ENCODE peak calls at places on chromosomes 12 and 14, in nine cellular contexts. W is activated CD4-positive, alpha-beta T cell treated with anti-CD3 and anti-CD28 coated beads, Interleukin-2, amount 50 U/mL, for 1 hour; V is IMR-90; F is effector memory CD4-positive, alpha-beta T cell; C is HS-27A; Z is Right ventricle myocardium superior; D is NCI-H1694; A is ELR; B is astrocyte. O is an unnamed sample.

GRCh38 chr14:106694638-106695393 is 1168.4 kb downstream of the TMEM121 start:
- DNase-seq in F (peak; percentile 39), W (peak; percentile 63), D (no peak), A (no peak), Z (peak; percentile 42), V (no peak), C (no peak), B (no peak), O (no peak)

GRCh38 chr12:69601962-69602685 is 8.6 kb downstream of the LRRC10 start:
- DNase-seq in D (no peak), A (no peak), V (no peak), B (no peak), Z (no peak), W (no peak), F (no peak), C (no peak), O (no peak)

GRCh38 chr12:27549801-27550652 is 26.0 kb downstream of the PPFIBP1 start:
- DNase-seq in F (no peak), A (peak; percentile 98), D (no peak), C (peak; percentile 95), W (no peak), V (peak; percentile 97), B (peak; percentile 99), Z (peak; percentile 84), O (peak; percentile 71)

GRCh38 chr12:96425973-96426372 is 25.7 kb upstream of the CDK17 start:
- DNase-seq in F (no peak), V (peak; percentile 83), C (no peak), A (peak; percentile 65), W (no peak), B (peak; percentile 43), Z (no peak), D (no peak), O (no peak)

GRCh38 chr12:109987615-109988014 is 8.6 kb downstream of the GIT2 start:
- DNase-seq in C (no peak), B (no peak), Z (no peak), D (no peak), W (no peak), A (peak; percentile 31), V (peak; percentile 90), F (no peak), O (no peak)

GRCh38 chr12:16586350-16587109 is 19.4 kb downstream of the LMO3 start:
- DNase-seq in W (no peak), Z (peak; percentile 37), C (no peak), F (no peak), D (no peak), V (peak; percentile 64), A (no peak), B (peak; percentile 89), O (no peak)

GRCh38 chr14:70692210-70692609 is 50.5 kb downstream of the TTC9 start:
- DNase-seq in B (no peak), C (no peak), D (no peak), Z (peak; percentile 65), V (no peak), A (no peak), W (no peak), F (no peak), O (no peak)

GRCh38 chr12:15996254-15996653 is 85.1 kb downstream of the DERA start:
- DNase-seq in F (no peak), V (peak; percentile 41), W (no peak), Z (no peak), A (peak; percentile 13), D (peak; percentile 37), B (peak; percentile 55), C (no peak), O (no peak)

GRCh38 chr12:100842156-100842555 is 47.6 kb downstream of the ANO4 start:
- DNase-seq in D (no peak), V (no peak), W (no peak), A (no peak), F (no peak), B (peak; percentile 90), C (no peak), Z (no peak), O (no peak)

GRCh38 chr12:89525002-89525823 is 617 bp upstream of the GALNT4 start:
- DNase-seq in V (peak; percentile 21), Z (peak; percentile 68), C (no peak), B (peak; percentile 29), F (peak; percentile 35), A (peak; percentile 45), W (peak; percentile 37), D (no peak), O (no peak)

GRCh38 chr12:114355389-114356088 is 50.4 kb downstream of the TBX5 start:
- DNase-seq in W (no peak), Z (peak; percentile 63), V (no peak), C (no peak), D (no peak), F (no peak), B (no peak), A (peak; percentile 23), O (no peak)

GRCh38 chr14:91405241-91405721 is 12.3 kb downstream of the CCDC88C start:
- DNase-seq in A (no peak), D (no peak), W (peak; percentile 74), B (no peak), C (no peak), Z (no peak), F (peak; percentile 48), V (no peak), O (no peak)

GRCh38 chr12:106195638-106196037 is 52.2 kb downstream of the CKAP4 start:
- DNase-seq in F (no peak), Z (peak; percentile 77), A (no peak), C (no peak), W (no peak), B (peak; percentile 66), V (peak; percentile 10), D (no peak), O (no peak)

GRCh38 chr12:6341439-6342139 is at the start of gene TNFRSF1A:
- DNase-seq in W (peak; percentile 38), V (peak; percentile 85), B (peak; percentile 73), D (no peak), C (no peak), A (peak; percentile 87), F (no peak), Z (peak; percentile 83), O (peak; percentile 63)

GRCh38 chr14:56247495-56248087 is 129.4 kb downstream of the PELI2 start:
- DNase-seq in A (peak; percentile 39), B (peak; percentile 12), Z (no peak), W (no peak), C (no peak), D (no peak), F (no peak), V (peak; percentile 31), O (no peak)

GRCh38 chr12:104749555-104749954 is 208.5 kb downstream of the SLC41A2 start:
- DNase-seq in W (no peak), A (no peak), V (no peak), C (no peak), F (no peak), Z (no peak), B (no peak), D (no peak), O (no peak)

GRCh38 chr14:62308316-62308715 is 546.1 kb downstream of the SNAPC1 start:
- DNase-seq in B (no peak), V (no peak), C (no peak), Z (no peak), D (no peak), W (no peak), A (no peak), F (no peak), O (no peak)

GRCh38 chr12:89959188-89959587 is 250.6 kb upstream of the ATP2B1 start:
- DNase-seq in A (no peak), D (no peak), V (no peak), C (no peak), W (no peak), Z (no peak), F (no peak), B (no peak), O (no peak)

GRCh38 chr12:31582155-31582554 is 8.8 kb downstream of the DENND5B start:
- DNase-seq in W (no peak), D (no peak), V (peak; percentile 77), C (no peak), Z (no peak), A (peak; percentile 85), F (no peak), B (peak; percentile 61), O (no peak)

O was measured in foreskin melanocyte.